ENCODE peak calls at places on chromosomes 16 and 17, in seven cellular contexts. One of them, this sample, is unnamed.

GRCh38 chr16:72372082-72372615 is 200.2 kb upstream of the PMFBP1 start:
- DNase-seq in NK-92 treated with Interleukin-12 subunit alpha and Interleukin-12 subunit beta, amount 100 ng/mL, for 24 hours: no peak
- DNase-seq in T-helper 22 cell: no peak
- DNase-seq in ACHN: peak
- DNase-seq in PC-3: no peak
- DNase-seq in stromal cell of bone marrow: no peak
- DNase-seq in NCI-H2081: no peak
- DNase-seq in this sample: no peak

GRCh38 chr16:30429418-30429677 is 482 bp downstream of the DCTPP1 start:
- DNase-seq in NK-92 treated with Interleukin-12 subunit alpha and Interleukin-12 subunit beta, amount 100 ng/mL, for 24 hours: no peak
- DNase-seq in T-helper 22 cell: no peak
- DNase-seq in ACHN: no peak
- DNase-seq in PC-3: peak
- DNase-seq in stromal cell of bone marrow: no peak
- DNase-seq in NCI-H2081: no peak
- DNase-seq in this sample: no peak

GRCh38 chr16:16143038-16143763 is 80.1 kb downstream of the ABCC6 start:
- DNase-seq in NK-92 treated with Interleukin-12 subunit alpha and Interleukin-12 subunit beta, amount 100 ng/mL, for 24 hours: no peak
- DNase-seq in T-helper 22 cell: no peak
- DNase-seq in ACHN: peak
- DNase-seq in PC-3: peak
- DNase-seq in stromal cell of bone marrow: no peak
- DNase-seq in NCI-H2081: no peak
- DNase-seq in this sample: peak

GRCh38 chr16:84603115-84603816 is 14.6 kb downstream of the COTL1 start:
- DNase-seq in NK-92 treated with Interleukin-12 subunit alpha and Interleukin-12 subunit beta, amount 100 ng/mL, for 24 hours: no peak
- DNase-seq in T-helper 22 cell: peak
- DNase-seq in ACHN: peak
- DNase-seq in PC-3: peak
- DNase-seq in stromal cell of bone marrow: peak
- DNase-seq in NCI-H2081: no peak
- DNase-seq in this sample: peak

GRCh38 chr17:62816282-62816839 is 8.2 kb upstream of the MARCHF10 start:
- DNase-seq in NK-92 treated with Interleukin-12 subunit alpha and Interleukin-12 subunit beta, amount 100 ng/mL, for 24 hours: no peak
- DNase-seq in T-helper 22 cell: no peak
- DNase-seq in ACHN: no peak
- DNase-seq in PC-3: no peak
- DNase-seq in stromal cell of bone marrow: no peak
- DNase-seq in NCI-H2081: no peak
- DNase-seq in this sample: peak

GRCh38 chr16:72425571-72426341 is 253.8 kb upstream of the PMFBP1 start:
- DNase-seq in NK-92 treated with Interleukin-12 subunit alpha and Interleukin-12 subunit beta, amount 100 ng/mL, for 24 hours: no peak
- DNase-seq in T-helper 22 cell: no peak
- DNase-seq in ACHN: no peak
- DNase-seq in PC-3: no peak
- DNase-seq in stromal cell of bone marrow: no peak
- DNase-seq in NCI-H2081: no peak
- DNase-seq in this sample: no peak

GRCh38 chr17:74898376-74898946 is 5.0 kb upstream of the FADS6 start:
- DNase-seq in NK-92 treated with Interleukin-12 subunit alpha and Interleukin-12 subunit beta, amount 100 ng/mL, for 24 hours: no peak
- DNase-seq in T-helper 22 cell: no peak
- DNase-seq in ACHN: no peak
- DNase-seq in PC-3: no peak
- DNase-seq in stromal cell of bone marrow: no peak
- DNase-seq in NCI-H2081: no peak
- DNase-seq in this sample: no peak

GRCh38 chr16:31428277-31428597 is at the start of gene COX6A2:
- DNase-seq in NK-92 treated with Interleukin-12 subunit alpha and Interleukin-12 subunit beta, amount 100 ng/mL, for 24 hours: no peak
- DNase-seq in T-helper 22 cell: no peak
- DNase-seq in ACHN: no peak
- DNase-seq in PC-3: no peak
- DNase-seq in stromal cell of bone marrow: no peak
- DNase-seq in NCI-H2081: no peak
- DNase-seq in this sample: no peak

GRCh38 chr17:64218066-64218465 is 45.0 kb downstream of the TEX2 start:
- DNase-seq in NK-92 treated with Interleukin-12 subunit alpha and Interleukin-12 subunit beta, amount 100 ng/mL, for 24 hours: no peak
- DNase-seq in T-helper 22 cell: no peak
- DNase-seq in ACHN: no peak
- DNase-seq in PC-3: no peak
- DNase-seq in stromal cell of bone marrow: no peak
- DNase-seq in NCI-H2081: no peak
- DNase-seq in this sample: no peak

GRCh38 chr17:7056386-7056785 is 12.5 kb upstream of the SLC16A11 start:
- DNase-seq in NK-92 treated with Interleukin-12 subunit alpha and Interleukin-12 subunit beta, amount 100 ng/mL, for 24 hours: no peak
- DNase-seq in T-helper 22 cell: no peak
- DNase-seq in ACHN: peak
- DNase-seq in PC-3: peak
- DNase-seq in stromal cell of bone marrow: no peak
- DNase-seq in NCI-H2081: no peak
- DNase-seq in this sample: peak

GRCh38 chr16:88482630-88483391 is 29.7 kb downstream of the ZFPM1 start:
- DNase-seq in NK-92 treated with Interleukin-12 subunit alpha and Interleukin-12 subunit beta, amount 100 ng/mL, for 24 hours: no peak
- DNase-seq in T-helper 22 cell: no peak
- DNase-seq in ACHN: no peak
- DNase-seq in PC-3: no peak
- DNase-seq in stromal cell of bone marrow: no peak
- DNase-seq in NCI-H2081: no peak
- DNase-seq in this sample: no peak

GRCh38 chr16:4134434-4134833 is 18.2 kb upstream of the ADCY9 start:
- DNase-seq in NK-92 treated with Interleukin-12 subunit alpha and Interleukin-12 subunit beta, amount 100 ng/mL, for 24 hours: no peak
- DNase-seq in T-helper 22 cell: no peak
- DNase-seq in ACHN: no peak
- DNase-seq in PC-3: no peak
- DNase-seq in stromal cell of bone marrow: no peak
- DNase-seq in NCI-H2081: no peak
- DNase-seq in this sample: no peak

GRCh38 chr16:56317998-56318912 is 107.1 kb downstream of the AMFR start:
- DNase-seq in NK-92 treated with Interleukin-12 subunit alpha and Interleukin-12 subunit beta, amount 100 ng/mL, for 24 hours: peak
- DNase-seq in T-helper 22 cell: peak
- DNase-seq in ACHN: peak
- DNase-seq in PC-3: peak
- DNase-seq in stromal cell of bone marrow: peak
- DNase-seq in NCI-H2081: peak
- DNase-seq in this sample: peak

GRCh38 chr16:54140057-54140787 is 146.4 kb downstream of the IRX3 start:
- DNase-seq in NK-92 treated with Interleukin-12 subunit alpha and Interleukin-12 subunit beta, amount 100 ng/mL, for 24 hours: no peak
- DNase-seq in T-helper 22 cell: no peak
- DNase-seq in ACHN: no peak
- DNase-seq in PC-3: no peak
- DNase-seq in stromal cell of bone marrow: no peak
- DNase-seq in NCI-H2081: no peak
- DNase-seq in this sample: peak

GRCh38 chr16:17467923-17468540 is 2.7 kb downstream of the XYLT1 start:
- DNase-seq in NK-92 treated with Interleukin-12 subunit alpha and Interleukin-12 subunit beta, amount 100 ng/mL, for 24 hours: peak
- DNase-seq in T-helper 22 cell: no peak
- DNase-seq in ACHN: peak
- DNase-seq in PC-3: no peak
- DNase-seq in stromal cell of bone marrow: peak
- DNase-seq in NCI-H2081: no peak
- DNase-seq in this sample: peak

GRCh38 chr16:27177031-27177774 is 26.1 kb upstream of the KDM8 start:
- DNase-seq in NK-92 treated with Interleukin-12 subunit alpha and Interleukin-12 subunit beta, amount 100 ng/mL, for 24 hours: no peak
- DNase-seq in T-helper 22 cell: no peak
- DNase-seq in ACHN: peak
- DNase-seq in PC-3: peak
- DNase-seq in stromal cell of bone marrow: peak
- DNase-seq in NCI-H2081: no peak
- DNase-seq in this sample: peak

GRCh38 chr17:34620458-34620857 is 41.1 kb downstream of the TMEM132E start:
- DNase-seq in NK-92 treated with Interleukin-12 subunit alpha and Interleukin-12 subunit beta, amount 100 ng/mL, for 24 hours: no peak
- DNase-seq in T-helper 22 cell: no peak
- DNase-seq in ACHN: no peak
- DNase-seq in PC-3: no peak
- DNase-seq in stromal cell of bone marrow: no peak
- DNase-seq in NCI-H2081: no peak
- DNase-seq in this sample: no peak

GRCh38 chr16:2767891-2768290 is 9.2 kb downstream of the ELOB start:
- DNase-seq in NK-92 treated with Interleukin-12 subunit alpha and Interleukin-12 subunit beta, amount 100 ng/mL, for 24 hours: no peak
- DNase-seq in T-helper 22 cell: no peak
- DNase-seq in ACHN: no peak
- DNase-seq in PC-3: peak
- DNase-seq in stromal cell of bone marrow: no peak
- DNase-seq in NCI-H2081: no peak
- DNase-seq in this sample: no peak

GRCh38 chr16:56247808-56248207 is 56.5 kb downstream of the GNAO1 start:
- DNase-seq in NK-92 treated with Interleukin-12 subunit alpha and Interleukin-12 subunit beta, amount 100 ng/mL, for 24 hours: no peak
- DNase-seq in T-helper 22 cell: no peak
- DNase-seq in ACHN: no peak
- DNase-seq in PC-3: no peak
- DNase-seq in stromal cell of bone marrow: no peak
- DNase-seq in NCI-H2081: no peak
- DNase-seq in this sample: no peak

GRCh38 chr17:35799942-35800341 is 4.5 kb upstream of the MMP28 start:
- DNase-seq in NK-92 treated with Interleukin-12 subunit alpha and Interleukin-12 subunit beta, amount 100 ng/mL, for 24 hours: no peak
- DNase-seq in T-helper 22 cell: no peak
- DNase-seq in ACHN: peak
- DNase-seq in PC-3: peak
- DNase-seq in stromal cell of bone marrow: no peak
- DNase-seq in NCI-H2081: peak
- DNase-seq in this sample: no peak

GRCh38 chr17:39826334-39826733 is 37.8 kb downstream of the IKZF3 start:
- DNase-seq in NK-92 treated with Interleukin-12 subunit alpha and Interleukin-12 subunit beta, amount 100 ng/mL, for 24 hours: no peak
- DNase-seq in T-helper 22 cell: no peak
- DNase-seq in ACHN: no peak
- DNase-seq in PC-3: no peak
- DNase-seq in stromal cell of bone marrow: no peak
- DNase-seq in NCI-H2081: no peak
- DNase-seq in this sample: no peak

GRCh38 chr16:4700380-4700996 is 7.1 kb downstream of the NUDT16L1 start:
- DNase-seq in NK-92 treated with Interleukin-12 subunit alpha and Interleukin-12 subunit beta, amount 100 ng/mL, for 24 hours: no peak
- DNase-seq in T-helper 22 cell: no peak
- DNase-seq in ACHN: no peak
- DNase-seq in PC-3: no peak
- DNase-seq in stromal cell of bone marrow: no peak
- DNase-seq in NCI-H2081: no peak
- DNase-seq in this sample: no peak

GRCh38 chr17:2939714-2940351 is 123.6 kb downstream of the OR1D5 start:
- DNase-seq in NK-92 treated with Interleukin-12 subunit alpha and Interleukin-12 subunit beta, amount 100 ng/mL, for 24 hours: no peak
- DNase-seq in T-helper 22 cell: no peak
- DNase-seq in ACHN: no peak
- DNase-seq in PC-3: no peak
- DNase-seq in stromal cell of bone marrow: no peak
- DNase-seq in NCI-H2081: no peak
- DNase-seq in this sample: no peak

GRCh38 chr17:81200695-81201580 is 21.8 kb downstream of the CEP131 start:
- DNase-seq in NK-92 treated with Interleukin-12 subunit alpha and Interleukin-12 subunit beta, amount 100 ng/mL, for 24 hours: no peak
- DNase-seq in T-helper 22 cell: no peak
- DNase-seq in ACHN: peak
- DNase-seq in PC-3: peak
- DNase-seq in stromal cell of bone marrow: peak
- DNase-seq in NCI-H2081: peak
- DNase-seq in this sample: peak

GRCh38 chr17:48335858-48336500 is 94.0 kb downstream of the SKAP1 start:
- DNase-seq in NK-92 treated with Interleukin-12 subunit alpha and Interleukin-12 subunit beta, amount 100 ng/mL, for 24 hours: no peak
- DNase-seq in T-helper 22 cell: no peak
- DNase-seq in ACHN: peak
- DNase-seq in PC-3: peak
- DNase-seq in stromal cell of bone marrow: peak
- DNase-seq in NCI-H2081: peak
- DNase-seq in this sample: peak

GRCh38 chr17:63831505-63831904 is 4.0 kb upstream of the FTSJ3 start:
- DNase-seq in NK-92 treated with Interleukin-12 subunit alpha and Interleukin-12 subunit beta, amount 100 ng/mL, for 24 hours: no peak
- DNase-seq in T-helper 22 cell: no peak
- DNase-seq in ACHN: no peak
- DNase-seq in PC-3: no peak
- DNase-seq in stromal cell of bone marrow: no peak
- DNase-seq in NCI-H2081: no peak
- DNase-seq in this sample: no peak

GRCh38 chr17:83189673-83190385 is 110.4 kb downstream of the METRNL start:
- DNase-seq in NK-92 treated with Interleukin-12 subunit alpha and Interleukin-12 subunit beta, amount 100 ng/mL, for 24 hours: no peak
- DNase-seq in T-helper 22 cell: no peak
- DNase-seq in ACHN: no peak
- DNase-seq in PC-3: no peak
- DNase-seq in stromal cell of bone marrow: peak
- DNase-seq in NCI-H2081: no peak
- DNase-seq in this sample: peak

GRCh38 chr17:76840884-76841775 is 27.1 kb upstream of the MGAT5B start:
- DNase-seq in NK-92 treated with Interleukin-12 subunit alpha and Interleukin-12 subunit beta, amount 100 ng/mL, for 24 hours: no peak
- DNase-seq in T-helper 22 cell: no peak
- DNase-seq in ACHN: peak
- DNase-seq in PC-3: peak
- DNase-seq in stromal cell of bone marrow: no peak
- DNase-seq in NCI-H2081: no peak
- DNase-seq in this sample: no peak